ENCODE peak calls at places on chromosome 11, in seven cellular contexts. L, M, A, W, U, C and E are unnamed samples.
A peak's percentile ranks its signal among the peaks of the same experiment; 100 is the strongest.

GRCh38 chr11:81030186-81030585 is 1589.4 kb upstream of the TENM4 start:
- DNase-seq in L (no peak), C (no peak), W (no peak), U (no peak), A (no peak), M (no peak), E (no peak)

GRCh38 chr11:17548444-17548843 is 1.4 kb downstream of the OTOG start:
- DNase-seq in L (peak; percentile 23), M (no peak), A (no peak), C (no peak), U (no peak), W (no peak), E (peak; percentile 85)

GRCh38 chr11:61893981-61894380 is 2.6 kb upstream of the FADS3 start:
- DNase-seq in L (no peak), U (no peak), W (no peak), A (no peak), C (peak; percentile 90), M (no peak), E (no peak)

GRCh38 chr11:16773981-16774710 is 35.7 kb downstream of the C11orf58 start:
- DNase-seq in C (no peak), W (no peak), A (no peak), M (no peak), U (no peak), L (no peak), E (no peak)

GRCh38 chr11:69215216-69215615 is 59.5 kb downstream of the SMIM38 start:
- DNase-seq in A (no peak), L (no peak), M (no peak), C (no peak), U (no peak), W (no peak), E (no peak)

GRCh38 chr11:3090096-3090901 is 33.1 kb upstream of the CARS1 start:
- DNase-seq in U (no peak), L (no peak), A (no peak), C (no peak), M (no peak), W (no peak), E (no peak)

GRCh38 chr11:3947084-3947483 is 91.6 kb downstream of the STIM1 start:
- DNase-seq in C (peak; percentile 55), U (no peak), A (no peak), M (no peak), W (peak; percentile 12), L (no peak), E (no peak)

GRCh38 chr11:118396097-118396501 is 5.3 kb upstream of the ATP5MG start:
- DNase-seq in W (no peak), A (no peak), C (no peak), M (no peak), L (no peak), U (no peak), E (no peak)

GRCh38 chr11:128251140-128251539 is 336.2 kb downstream of the ETS1 start:
- DNase-seq in M (no peak), C (peak; percentile 77), L (no peak), U (no peak), W (no peak), A (no peak), E (no peak)

GRCh38 chr11:80632691-80633090 is 1191.9 kb upstream of the TENM4 start:
- DNase-seq in L (no peak), A (no peak), W (no peak), M (no peak), C (no peak), U (no peak), E (no peak)

GRCh38 chr11:73400293-73400692 is 24.1 kb downstream of the RELT start:
- DNase-seq in W (no peak), A (no peak), L (no peak), U (no peak), C (no peak), M (no peak), E (no peak)

GRCh38 chr11:31825453-31826391 is 14.6 kb upstream of the PAX6 start:
- DNase-seq in M (no peak), L (no peak), C (no peak), W (no peak), A (no peak), U (no peak), E (peak; percentile 60)

GRCh38 chr11:42462558-42463310 is 849.1 kb upstream of the API5 start:
- DNase-seq in C (no peak), W (no peak), A (no peak), M (no peak), L (no peak), U (no peak), E (no peak)

GRCh38 chr11:33829430-33830141 is 55.3 kb upstream of the FBXO3 start:
- DNase-seq in C (peak; percentile 87), U (peak; percentile 65), W (no peak), L (peak; percentile 67), A (peak; percentile 40), M (peak; percentile 65), E (peak; percentile 83)

GRCh38 chr11:61266602-61267001 is 25.6 kb downstream of the PGA5 start:
- DNase-seq in M (no peak), C (peak; percentile 45), A (no peak), W (no peak), U (no peak), L (no peak), E (no peak)

GRCh38 chr11:35550374-35551036 is 25.1 kb upstream of the PAMR1 start:
- DNase-seq in M (no peak), A (no peak), L (no peak), C (no peak), U (no peak), W (no peak), E (no peak)

GRCh38 chr11:67432655-67433349 is 4.5 kb downstream of the RPS6KB2 start:
- DNase-seq in U (no peak), L (no peak), M (no peak), C (no peak), A (no peak), W (no peak), E (no peak)

GRCh38 chr11:123543796-123544195 is 110.6 kb downstream of the SCN3B start:
- DNase-seq in L (no peak), A (no peak), C (peak; percentile 82), U (no peak), M (no peak), W (no peak), E (no peak)

GRCh38 chr11:70155386-70155785 is 47.7 kb upstream of the FADD start:
- DNase-seq in U (no peak), W (no peak), A (no peak), C (no peak), M (no peak), L (no peak), E (no peak)

GRCh38 chr11:73295259-73295995 is 12.6 kb upstream of the ARHGEF17 start:
- DNase-seq in L (peak; percentile 81), W (peak; percentile 29), U (peak; percentile 92), M (peak; percentile 73), A (peak; percentile 84), C (peak; percentile 87), E (peak; percentile 93)

GRCh38 chr11:65553301-65554001 is 4.7 kb downstream of the LTBP3 start:
- DNase-seq in C (no peak), L (no peak), M (peak; percentile 58), U (peak; percentile 76), A (peak; percentile 56), W (peak; percentile 51), E (peak; percentile 85)

GRCh38 chr11:122882809-122883681 is 486 bp downstream of the JHY start:
- DNase-seq in C (peak; percentile 84), A (peak; percentile 35), L (peak; percentile 65), M (peak; percentile 72), W (peak; percentile 8), U (peak; percentile 74), E (peak; percentile 77)

GRCh38 chr11:117824571-117825537 is at the start of gene FXYD2:
- DNase-seq in L (no peak), C (no peak), M (no peak), W (no peak), A (no peak), U (peak; percentile 5), E (no peak)

GRCh38 chr11:57377098-57377497 is 3.9 kb downstream of the PRG3 start:
- DNase-seq in L (no peak), W (no peak), A (no peak), U (no peak), C (no peak), M (no peak), E (no peak)

GRCh38 chr11:43868852-43869567 is 11.6 kb upstream of the ALKBH3 start:
- DNase-seq in L (no peak), W (no peak), A (peak; percentile 12), U (no peak), M (no peak), C (peak; percentile 66), E (no peak)

GRCh38 chr11:131943296-131943695 is 572.9 kb downstream of the NTM start:
- DNase-seq in A (no peak), U (no peak), C (no peak), M (no peak), L (no peak), W (no peak), E (no peak)

GRCh38 chr11:2129323-2129698 is 9.9 kb downstream of the IGF2 start:
- DNase-seq in C (no peak), U (no peak), L (no peak), A (no peak), W (no peak), M (no peak), E (no peak)

GRCh38 chr11:102204174-102204573 is 93.9 kb downstream of the YAP1 start:
- DNase-seq in U (no peak), M (no peak), W (no peak), A (no peak), L (no peak), C (no peak), E (no peak)

GRCh38 chr11:130847517-130847916 is 68.8 kb downstream of the SNX19 start:
- DNase-seq in W (no peak), C (peak; percentile 87), A (no peak), M (no peak), U (no peak), L (no peak), E (no peak)

GRCh38 chr11:120208777-120209176 is 2.1 kb upstream of the OAF start:
- DNase-seq in A (no peak), W (no peak), U (no peak), M (no peak), L (no peak), C (peak; percentile 52), E (no peak)

GRCh38 chr11:62139526-62140301 is 15.9 kb downstream of the INCENP start:
- DNase-seq in L (no peak), M (no peak), U (no peak), A (no peak), C (no peak), W (no peak), E (no peak)

GRCh38 chr11:3231851-3232744 is at the start of gene MRGPRE:
- DNase-seq in A (no peak), M (peak; percentile 23), C (no peak), W (no peak), L (no peak), U (peak; percentile 18), E (peak; percentile 34)

GRCh38 chr11:19938051-19938856 is 222.0 kb downstream of the DBX1 start:
- DNase-seq in L (peak; percentile 76), C (peak; percentile 80), A (peak; percentile 39), U (peak; percentile 76), W (no peak), M (peak; percentile 53), E (peak; percentile 79)

GRCh38 chr11:61254403-61255025 is 13.5 kb downstream of the PGA5 start:
- DNase-seq in M (peak; percentile 57), C (peak; percentile 69), W (peak; percentile 28), A (peak; percentile 70), L (peak; percentile 88), U (peak; percentile 85), E (peak; percentile 87)

GRCh38 chr11:2761131-2762030 is 61.6 kb upstream of the KCNQ1OT1 start:
- DNase-seq in M (peak; percentile 58), C (no peak), U (peak; percentile 9), W (no peak), A (no peak), L (no peak), E (no peak)

GRCh38 chr11:64238999-64239398 is 1.9 kb upstream of the FKBP2 start:
- DNase-seq in L (no peak), A (no peak), C (no peak), M (no peak), W (no peak), U (no peak), E (no peak)

GRCh38 chr11:121589946-121590537 is 137.3 kb upstream of the SORL1-AS1 start:
- DNase-seq in A (no peak), W (no peak), C (no peak), L (no peak), M (no peak), U (no peak), E (no peak)

GRCh38 chr11:76792505-76793264 is 9.5 kb downstream of the TSKU start:
- DNase-seq in A (no peak), M (no peak), W (no peak), C (no peak), U (no peak), L (no peak), E (no peak)